ENCODE peak calls at places on chromosomes 4 and X, in ten cellular contexts. J is WTC11, T is GM10248, M is esophagus squamous epithelium, B is uterus, L is H9, Y is upper lobe of right lung, A is fibroblast of mammary gland, W is lung, K is fibroblast of pulmonary artery. U is an unnamed sample.

GRCh38 chrX:274904-275475 is 6.2 kb upstream of the PLCXD1 start:
- DNase-seq in L (peak; percentile 93), B (no peak), T (no peak), Y (peak; percentile 88), W (no peak), J (peak; percentile 60), M (no peak), A (no peak), K (no peak), U (no peak)

GRCh38 chr4:19429684-19430083 is 822.0 kb upstream of the SLIT2 start:
- DNase-seq in L (peak; percentile 60), W (no peak), J (peak; percentile 25), A (no peak), B (no peak), Y (no peak), K (no peak), T (no peak), M (no peak), U (no peak)

GRCh38 chr4:160202802-160203201 is 1099.9 kb downstream of the RAPGEF2 start:
- DNase-seq in B (no peak), L (no peak), K (peak; percentile 0), T (no peak), W (no peak), Y (no peak), M (no peak), A (peak; percentile 36), J (no peak), U (no peak)

GRCh38 chrX:53831662-53832635 is 145.4 kb upstream of the HUWE1 start:
- DNase-seq in K (peak; percentile 29), T (peak; percentile 41), A (peak; percentile 31), J (peak; percentile 33), Y (no peak), B (no peak), L (peak; percentile 58), M (no peak), W (no peak), U (peak; percentile 48)

GRCh38 chr4:25863906-25864418 is 1.2 kb upstream of the SEL1L3 start:
- DNase-seq in B (no peak), L (peak; percentile 52), Y (no peak), J (peak; percentile 58), W (no peak), K (no peak), M (no peak), T (no peak), A (no peak), U (no peak)

GRCh38 chr4:101102114-101102752 is 245.1 kb downstream of the PPP3CA start:
- DNase-seq in A (peak; percentile 89), M (no peak), B (peak; percentile 21), T (no peak), W (no peak), K (peak; percentile 90), Y (no peak), L (no peak), J (no peak), U (no peak)

GRCh38 chrX:48531359-48531954 is 8.1 kb upstream of the TBC1D25 start:
- DNase-seq in W (no peak), Y (no peak), B (no peak), L (no peak), J (no peak), A (peak; percentile 91), T (no peak), K (peak; percentile 74), M (no peak), U (no peak)

GRCh38 chr4:77927991-77928925 is 65.6 kb downstream of the MRPL1 start:
- DNase-seq in J (no peak), Y (no peak), A (peak; percentile 61), K (peak; percentile 78), M (no peak), W (no peak), L (no peak), T (no peak), B (no peak), U (no peak)

GRCh38 chr4:123110685-123111084 is 188.3 kb upstream of the NUDT6 start:
- DNase-seq in A (peak; percentile 30), Y (no peak), W (no peak), T (no peak), B (no peak), J (no peak), L (no peak), M (no peak), K (no peak), U (no peak)

GRCh38 chrX:150234126-150234525 is 129.0 kb upstream of the MAMLD1 start:
- DNase-seq in M (no peak), J (no peak), K (peak; percentile 13), T (no peak), A (peak; percentile 18), B (no peak), W (no peak), L (no peak), Y (no peak), U (no peak)

GRCh38 chrX:155132110-155132509 is 60.8 kb downstream of the BRCC3 start:
- DNase-seq in W (no peak), M (no peak), A (no peak), L (no peak), B (no peak), K (no peak), J (no peak), Y (no peak), T (no peak), U (no peak)

GRCh38 chrX:103889216-103889615 is 57.2 kb upstream of the RAB9B start:
- DNase-seq in T (no peak), J (no peak), W (no peak), Y (no peak), A (no peak), L (no peak), B (no peak), K (no peak), M (no peak), U (no peak)

GRCh38 chrX:9312922-9313867 is 151.7 kb upstream of the TBL1X start:
- DNase-seq in M (no peak), B (no peak), Y (peak; percentile 75), W (peak; percentile 60), T (peak; percentile 23), L (peak; percentile 46), A (no peak), K (no peak), J (peak; percentile 61), U (peak; percentile 24)

GRCh38 chrX:11108253-11108941 is 2.7 kb upstream of the HCCS start:
- DNase-seq in T (no peak), K (no peak), Y (no peak), M (no peak), B (no peak), A (no peak), W (no peak), J (no peak), L (no peak), U (no peak)

GRCh38 chr4:122218762-122219161 is 66.6 kb downstream of the BLTP1 start:
- DNase-seq in M (no peak), B (no peak), A (peak; percentile 14), Y (no peak), J (no peak), K (peak; percentile 21), T (no peak), W (no peak), L (no peak), U (no peak)

DNA sequence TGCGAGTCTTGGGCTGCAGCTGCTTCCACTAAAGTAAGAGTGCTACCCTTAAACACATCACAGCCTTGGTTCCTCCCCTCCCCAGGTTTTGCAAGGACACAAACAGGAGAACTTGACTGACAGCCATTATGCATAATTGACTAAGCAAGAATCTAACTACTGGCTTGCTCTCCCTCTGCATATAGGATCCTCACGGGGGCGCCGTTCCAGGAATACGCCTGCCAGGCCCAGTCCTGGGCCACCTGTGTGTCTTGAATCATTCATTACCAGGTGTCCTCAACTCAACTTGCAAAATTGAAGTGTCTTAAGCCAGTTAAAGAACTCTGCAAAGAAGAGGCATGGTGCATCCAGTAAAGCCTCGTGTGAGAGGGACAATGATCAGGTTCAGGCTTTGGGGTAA is 273.3 kb upstream of the HS3ST1 start:
- DNase-seq in A (no peak), J (peak; percentile 25), K (no peak), L (peak; percentile 45), Y (no peak), W (no peak), M (no peak), B (no peak), T (no peak), U (no peak)
- TF ChIP-seq CTCF in A (no peak), J (no peak), K (no peak), L (peak; percentile 59), Y (no peak), W (no peak), M (no peak), B (no peak), T (no peak), U (no peak)

GRCh38 chr4:165124488-165124887 is 11.8 kb upstream of the TMEM192 start:
- DNase-seq in K (no peak), Y (no peak), B (no peak), L (no peak), J (no peak), M (no peak), A (no peak), W (no peak), T (no peak), U (no peak)
- TF ChIP-seq CTCF in K (no peak), Y (no peak), B (no peak), L (no peak), J (no peak), M (no peak), A (no peak), W (no peak), T (no peak), U (no peak)

GRCh38 chr4:151236036-151236435 is 40.9 kb upstream of the PRSS48 start:
- DNase-seq in Y (no peak), T (no peak), W (no peak), A (no peak), B (no peak), M (no peak), K (no peak), L (no peak), J (no peak), U (no peak)

GRCh38 chr4:151228196-151229119 is 48.5 kb upstream of the PRSS48 start:
- DNase-seq in A (peak; percentile 75), Y (no peak), K (peak; percentile 84), W (no peak), J (no peak), T (no peak), M (no peak), L (no peak), B (no peak), U (no peak)

GRCh38 chr4:151227731-151228130 is 49.2 kb upstream of the PRSS48 start:
- DNase-seq in T (no peak), L (no peak), W (peak; percentile 35), Y (no peak), J (no peak), M (no peak), A (peak; percentile 93), K (peak; percentile 97), B (peak; percentile 57), U (no peak)

GRCh38 chr4:151233600-151233999 is 43.4 kb upstream of the PRSS48 start:
- DNase-seq in A (no peak), Y (no peak), J (no peak), W (no peak), T (no peak), B (no peak), L (no peak), M (no peak), K (no peak), U (no peak)

GRCh38 chr4:151231915-151232595 is 44.9 kb upstream of the PRSS48 start:
- DNase-seq in M (no peak), L (no peak), A (no peak), Y (no peak), T (no peak), K (no peak), B (no peak), W (no peak), J (no peak), U (no peak)
- TF ChIP-seq CTCF in M (no peak), L (no peak), A (no peak), Y (no peak), T (no peak), K (no peak), B (no peak), W (no peak), J (no peak), U (no peak)

GRCh38 chr4:89700766-89701165 is 136.2 kb downstream of the SNCA start:
- DNase-seq in Y (no peak), B (no peak), M (no peak), T (no peak), J (no peak), L (no peak), A (no peak), W (no peak), K (no peak), U (no peak)
- TF ChIP-seq CTCF in Y (no peak), B (no peak), M (no peak), T (no peak), J (no peak), L (no peak), A (no peak), W (no peak), K (no peak), U (no peak)

U was measured in GM20000.